ENCODE peak calls at places on chromosome 15, in ten cellular contexts. C is brain microvascular endothelial cell; Y is CD4-positive, alpha-beta memory T cell; F is stimulated activated CD4-positive, alpha-beta T cell treated with anti-CD3 and anti-CD28 coated beads, TNF-alpha, amount 100 ng/mL, for 1 hour; D is fibroblast of lung; P is progenitor cell of endocrine pancreas; V is H54; M is M059J; G is WTC11; E is epithelial cell of proximal tubule. L is an unnamed sample.

GRCh38 chr15:89121414-89121813 is 33.2 kb downstream of the ABHD2 start:
- DNase-seq in D (no peak), E (no peak), G (no peak), Y (no peak), F (no peak), V (no peak), P (no peak), C (no peak), M (no peak), L (no peak)

GRCh38 chr15:90902996-90903732 is at the start of gene MAN2A2:
- DNase-seq in P (peak), E (no peak), V (peak), D (peak), C (no peak), G (peak), F (peak), M (peak), Y (peak), L (peak)

GRCh38 chr15:37014566-37014965 is 85.8 kb downstream of the MEIS2 start:
- DNase-seq in Y (no peak), F (no peak), G (no peak), C (no peak), D (no peak), P (no peak), V (no peak), M (peak), E (no peak), L (no peak)

GRCh38 chr15:82890338-82891024 is 62.0 kb downstream of the HOMER2 start:
- DNase-seq in Y (no peak), F (no peak), P (no peak), D (no peak), C (no peak), E (no peak), M (no peak), G (no peak), V (no peak), L (no peak)

GRCh38 chr15:39362832-39363561 is 217.9 kb upstream of the THBS1 start:
- DNase-seq in M (peak), Y (no peak), P (no peak), D (peak), F (no peak), C (peak), E (no peak), V (no peak), G (no peak), L (no peak)

GRCh38 chr15:51240066-51240465 is 98.3 kb downstream of the CYP19A1 start:
- DNase-seq in G (no peak), Y (no peak), C (no peak), V (no peak), F (no peak), P (no peak), D (no peak), E (no peak), M (peak), L (no peak)

GRCh38 chr15:94327356-94327936 is 96.1 kb downstream of the MCTP2 start:
- DNase-seq in G (no peak), D (peak), M (peak), Y (no peak), V (no peak), P (no peak), E (no peak), F (no peak), C (peak), L (no peak)

GRCh38 chr15:84648539-84648938 is 5.5 kb downstream of the WDR73 start:
- DNase-seq in C (no peak), D (no peak), V (no peak), M (no peak), E (no peak), G (no peak), Y (no peak), P (no peak), F (no peak), L (no peak)

GRCh38 chr15:70094690-70095311 is 2.9 kb downstream of the TLE3 start:
- DNase-seq in F (no peak), M (no peak), C (no peak), Y (no peak), E (no peak), D (peak), G (no peak), V (no peak), P (no peak), L (peak)

GRCh38 chr15:68783226-68784054 is 37.3 kb downstream of the ANP32A start:
- DNase-seq in P (no peak), M (peak), G (peak), C (no peak), V (no peak), E (no peak), Y (peak), D (no peak), F (peak), L (peak)

GRCh38 chr15:32866486-32867312 is 148.9 kb downstream of the GREM1 start:
- DNase-seq in C (no peak), Y (no peak), E (no peak), D (no peak), V (no peak), M (peak), P (no peak), G (no peak), F (no peak), L (no peak)

GRCh38 chr15:52100807-52101206 is 11.8 kb downstream of the BCL2L10 start:
- DNase-seq in M (peak), G (no peak), D (peak), V (no peak), E (peak), Y (no peak), C (peak), F (no peak), P (no peak), L (no peak)

GRCh38 chr15:60412026-60412425 is 14.2 kb upstream of the ANXA2 start:
- DNase-seq in D (no peak), E (no peak), G (no peak), P (no peak), F (no peak), C (no peak), Y (no peak), V (no peak), M (no peak), L (no peak)

GRCh38 chr15:60767134-60767824 is 288.3 kb upstream of the ICE2 start:
- DNase-seq in C (no peak), D (no peak), F (no peak), G (no peak), E (no peak), Y (no peak), P (no peak), V (no peak), M (no peak), L (no peak)

GRCh38 chr15:68816795-68817303 is 3.8 kb downstream of the ANP32A start:
- DNase-seq in E (no peak), M (peak), Y (no peak), D (peak), C (no peak), F (no peak), G (no peak), P (no peak), V (no peak), L (no peak)

GRCh38 chr15:51931638-51932037 is 39.9 kb downstream of the LEO1 start:
- DNase-seq in M (peak), E (no peak), G (no peak), V (no peak), F (no peak), D (no peak), C (no peak), P (no peak), Y (no peak), L (no peak)

GRCh38 chr15:78276032-78276943 is 11.9 kb downstream of the DNAJA4 start:
- DNase-seq in C (no peak), P (no peak), M (no peak), V (no peak), F (no peak), G (no peak), D (no peak), E (no peak), Y (no peak), L (no peak)

GRCh38 chr15:80055933-80056332 is 3.5 kb upstream of the ZFAND6 start:
- DNase-seq in V (no peak), M (no peak), C (no peak), D (no peak), F (no peak), Y (no peak), G (no peak), P (no peak), E (no peak), L (no peak)

GRCh38 chr15:73560501-73561117 is 72.6 kb downstream of the NPTN start:
- DNase-seq in G (no peak), P (no peak), D (peak), M (peak), V (no peak), Y (peak), E (no peak), F (no peak), C (peak), L (no peak)

GRCh38 chr15:61839541-61839940 is 220.7 kb downstream of the VPS13C start:
- DNase-seq in Y (no peak), F (no peak), P (no peak), V (no peak), E (no peak), C (peak), D (peak), G (no peak), M (peak), L (no peak)

GRCh38 chr15:40392986-40393948 is 10.7 kb downstream of the KNSTRN start:
- DNase-seq in E (no peak), Y (no peak), F (no peak), P (no peak), V (no peak), M (no peak), G (no peak), D (peak), C (no peak), L (no peak)

GRCh38 chr15:68028808-68029207 is 25.3 kb upstream of the PIAS1 start:
- DNase-seq in E (no peak), C (no peak), G (no peak), F (no peak), Y (no peak), P (no peak), M (no peak), D (no peak), V (no peak), L (no peak)

GRCh38 chr15:65752151-65752700 is 39.9 kb downstream of the DENND4A start:
- DNase-seq in E (no peak), D (peak), C (peak), F (no peak), V (no peak), P (no peak), G (no peak), M (no peak), Y (no peak), L (no peak)

GRCh38 chr15:90774731-90775521 is 57.8 kb downstream of the BLM start:
- DNase-seq in C (peak), D (peak), M (peak), G (no peak), V (peak), E (peak), Y (no peak), F (no peak), P (no peak), L (no peak)

GRCh38 chr15:47300035-47300434 is 417.3 kb upstream of the SEMA6D start:
- DNase-seq in C (no peak), V (no peak), M (no peak), Y (no peak), F (no peak), E (no peak), P (no peak), G (no peak), D (no peak), L (no peak)

GRCh38 chr15:56734013-56734625 is 810 bp upstream of the ZNF280D start:
- DNase-seq in E (no peak), P (no peak), G (no peak), C (no peak), V (no peak), D (no peak), M (peak), Y (no peak), F (no peak), L (no peak)

GRCh38 chr15:82768414-82769081 is 37.3 kb downstream of the FSD2 start:
- DNase-seq in E (peak), G (no peak), C (peak), P (no peak), F (no peak), Y (no peak), M (peak), V (peak), D (peak), L (no peak)

GRCh38 chr15:70142322-70143191 is 44.8 kb upstream of the TLE3 start:
- DNase-seq in D (peak), V (no peak), Y (no peak), G (no peak), E (no peak), C (peak), P (no peak), F (no peak), M (peak), L (no peak)

GRCh38 chr15:101332061-101332467 is 37.0 kb upstream of the SNRPA1 start:
- DNase-seq in M (no peak), E (no peak), C (no peak), P (no peak), D (no peak), Y (no peak), F (no peak), V (no peak), G (no peak), L (no peak)

GRCh38 chr15:86538141-86538540 is 458.5 kb downstream of the AGBL1 start:
- DNase-seq in F (no peak), Y (no peak), G (no peak), D (no peak), V (no peak), E (no peak), P (no peak), C (no peak), M (no peak), L (no peak)

GRCh38 chr15:38843736-38844590 is 279.3 kb upstream of the RASGRP1 start:
- DNase-seq in G (no peak), V (peak), M (peak), P (no peak), F (no peak), C (peak), Y (no peak), E (no peak), D (no peak), L (no peak)

GRCh38 chr15:66498501-66499386 is 1.2 kb upstream of the SNAPC5 start:
- DNase-seq in E (no peak), F (no peak), M (peak), D (peak), V (no peak), C (no peak), Y (peak), P (no peak), G (no peak), L (no peak)

GRCh38 chr15:87167706-87168105 is 1088.0 kb downstream of the AGBL1 start:
- DNase-seq in Y (no peak), C (no peak), P (no peak), D (no peak), V (no peak), M (no peak), G (no peak), E (no peak), F (no peak), L (no peak)

GRCh38 chr15:60325905-60326304 is 71.9 kb downstream of the ANXA2 start:
- DNase-seq in P (no peak), Y (no peak), M (no peak), E (no peak), G (no peak), C (no peak), V (no peak), F (no peak), D (no peak), L (no peak)

GRCh38 chr15:63367390-63367789 is 14.3 kb downstream of the CA12 start:
- DNase-seq in F (no peak), Y (no peak), D (no peak), G (no peak), M (peak), C (no peak), E (no peak), V (no peak), P (no peak), L (no peak)